ENCODE peak calls at places on chromosomes 11 and 22, in six cellular contexts. R, P, X, M, E and J are unnamed samples.

GRCh38 chr11:35377262-35377661 is 42.1 kb downstream of the SLC1A2 start:
- DNase-seq in M (no peak), R (no peak), E (no peak), P (no peak), X (no peak), J (no peak)

GRCh38 chr11:91860661-91861060 is 364.0 kb upstream of the FAT3 start:
- DNase-seq in P (no peak), M (no peak), R (no peak), E (peak), X (no peak), J (no peak)

GRCh38 chr22:20584872-20585639 is 77.6 kb downstream of the MED15 start:
- DNase-seq in R (no peak), M (no peak), X (no peak), E (no peak), P (no peak), J (no peak)

GRCh38 chr11:75150879-75151278 is at the start of gene SLCO2B1:
- DNase-seq in P (no peak), E (no peak), X (no peak), M (no peak), R (no peak), J (no peak)

GRCh38 chr11:115439385-115439784 is 64.8 kb downstream of the CADM1 start:
- DNase-seq in X (no peak), R (no peak), M (no peak), P (no peak), E (peak), J (no peak)

GRCh38 chr11:132072880-132073213 is 702.4 kb downstream of the NTM start:
- DNase-seq in X (no peak), P (no peak), M (no peak), R (no peak), E (no peak), J (no peak)

GRCh38 chr11:110531056-110531756 is 101.5 kb downstream of the FDX1 start:
- DNase-seq in E (peak), M (no peak), P (no peak), R (no peak), X (no peak), J (no peak)

GRCh38 chr11:95134491-95134890 is 44.8 kb downstream of the ENDOD1 start:
- DNase-seq in R (peak), M (no peak), X (peak), P (no peak), E (peak), J (peak)

GRCh38 chr11:62757846-62758788 is 3.3 kb upstream of the POLR2G start:
- DNase-seq in X (no peak), R (no peak), P (no peak), M (no peak), E (no peak), J (no peak)

GRCh38 chr22:43002198-43002577 is 12.8 kb downstream of the PACSIN2 start:
- DNase-seq in P (no peak), E (no peak), R (no peak), X (peak), M (no peak), J (peak)

GRCh38 chr11:122850076-122850631 is 11.9 kb downstream of the CRTAM start:
- DNase-seq in P (no peak), E (peak), X (peak), M (peak), R (no peak), J (peak)

GRCh38 chr11:65867284-65868071 is 5.1 kb downstream of the EFEMP2 start:
- DNase-seq in R (peak), P (peak), X (no peak), E (no peak), M (no peak), J (no peak)